ENCODE peak calls at places on chromosomes 11 and 22, in eight cellular contexts. J is H1, B is Caco-2, X is cardiac fibroblast, U is AG09309, S is lung, K is HFF-Myc, E is coronary artery. R is an unnamed sample.

GRCh38 chr11:104772806-104773241 is 125.4 kb downstream of the CASP12 start:
- DNase-seq in J (no peak), B (no peak), X (peak), U (peak), S (no peak), K (peak), E (no peak), R (no peak)

GRCh38 chr22:38543822-38544221 is 26.2 kb downstream of the DMC1 start:
- DNase-seq in J (no peak), B (no peak), X (no peak), U (no peak), S (no peak), K (no peak), E (no peak), R (no peak)

GRCh38 chr11:64340671-64341335 is 799 bp downstream of the CCDC88B start:
- DNase-seq in J (peak), B (no peak), X (no peak), U (no peak), S (no peak), K (no peak), E (peak), R (peak)

GRCh38 chr11:119340335-119341221 is at the start of gene C1QTNF5:
- DNase-seq in J (peak), B (no peak), X (peak), U (no peak), S (peak), K (no peak), E (peak), R (peak)

GRCh38 chr11:31874631-31875191 is 63.6 kb upstream of the PAX6 start:
- DNase-seq in J (no peak), B (no peak), X (no peak), U (no peak), S (no peak), K (no peak), E (no peak), R (no peak)

GRCh38 chr11:71199226-71199815 is 53.1 kb downstream of the SHANK2 start:
- DNase-seq in J (no peak), B (no peak), X (no peak), U (no peak), S (no peak), K (no peak), E (no peak), R (peak)

GRCh38 chr22:48919851-48920589 is 907.7 kb downstream of the BRD1 start:
- DNase-seq in J (peak), B (no peak), X (no peak), U (no peak), S (no peak), K (no peak), E (no peak), R (no peak)

GRCh38 chr11:111378773-111379499 is at the start of gene POU2AF1:
- DNase-seq in J (no peak), B (no peak), X (peak), U (peak), S (no peak), K (peak), E (no peak), R (no peak)

GRCh38 chr11:74255741-74256369 is 55.6 kb downstream of the P4HA3 start:
- DNase-seq in J (peak), B (no peak), X (peak), U (peak), S (peak), K (peak), E (no peak), R (peak)

GRCh38 chr11:134599180-134599810 is 187.3 kb upstream of the B3GAT1 start:
- DNase-seq in J (peak), B (peak), X (no peak), U (no peak), S (no peak), K (no peak), E (peak), R (no peak)

GRCh38 chr11:13928566-13929251 is 33.8 kb upstream of the SPON1 start:
- DNase-seq in J (no peak), B (no peak), X (peak), U (peak), S (no peak), K (peak), E (no peak), R (peak)

GRCh38 chr11:19116315-19116970 is 525 bp upstream of the ZDHHC13 start:
- DNase-seq in J (no peak), B (no peak), X (no peak), U (no peak), S (no peak), K (no peak), E (no peak), R (no peak)

GRCh38 chr11:57499413-57499982 is 16.0 kb downstream of the SLC43A1 start:
- DNase-seq in J (peak), B (peak), X (peak), U (peak), S (peak), K (peak), E (peak), R (peak)

GRCh38 chr11:47259178-47259977 is 1.6 kb downstream of the NR1H3 start:
- DNase-seq in J (peak), B (peak), X (peak), U (no peak), S (no peak), K (no peak), E (no peak), R (peak)

GRCh38 chr11:67644472-67645418 is 5.2 kb upstream of the TBX10 start:
- DNase-seq in J (peak), B (peak), X (no peak), U (no peak), S (no peak), K (no peak), E (no peak), R (no peak)

GRCh38 chr22:39250131-39250530 is 5.3 kb upstream of the PDGFB start:
- DNase-seq in J (no peak), B (no peak), X (no peak), U (no peak), S (no peak), K (no peak), E (no peak), R (no peak)

GRCh38 chr22:24728790-24729637 is 45.5 kb downstream of the PIWIL3 start:
- DNase-seq in J (no peak), B (peak), X (peak), U (no peak), S (no peak), K (no peak), E (no peak), R (peak)

GRCh38 chr11:363948-364761 is 5.1 kb upstream of the B4GALNT4 start:
- DNase-seq in J (peak), B (peak), X (no peak), U (no peak), S (peak), K (peak), E (no peak), R (no peak)

GRCh38 chr22:31142285-31142684 is 2.0 kb upstream of the PLA2G3 start:
- DNase-seq in J (no peak), B (no peak), X (no peak), U (no peak), S (no peak), K (no peak), E (no peak), R (no peak)

GRCh38 chr11:80720295-80720694 is 1279.5 kb upstream of the TENM4 start:
- DNase-seq in J (no peak), B (no peak), X (no peak), U (no peak), S (no peak), K (no peak), E (no peak), R (no peak)

GRCh38 chr11:114605370-114605769 is 9.8 kb upstream of the NXPE4 start:
- DNase-seq in J (no peak), B (no peak), X (no peak), U (no peak), S (no peak), K (no peak), E (no peak), R (no peak)

GRCh38 chr11:126163074-126163700 is 48.3 kb downstream of the RPUSD4 start:
- DNase-seq in J (no peak), B (no peak), X (peak), U (peak), S (no peak), K (peak), E (no peak), R (peak)

GRCh38 chr11:46914363-46914762 is 4.0 kb downstream of the LRP4 start:
- DNase-seq in J (no peak), B (no peak), X (peak), U (no peak), S (no peak), K (no peak), E (no peak), R (no peak)

GRCh38 chr22:34800265-34800664 is 265.7 kb upstream of the ISX start:
- DNase-seq in J (no peak), B (no peak), X (no peak), U (no peak), S (no peak), K (no peak), E (no peak), R (no peak)

GRCh38 chr11:30586251-30587144 is at the start of gene MPPED2:
- DNase-seq in J (peak), B (peak), X (no peak), U (no peak), S (no peak), K (no peak), E (peak), R (peak)
- TF ChIP-seq CTCF in J (peak), B (peak), X (no peak), U (no peak), S (no peak), K (no peak), E (peak), R (peak)

GRCh38 chr11:10648896-10649295 is 44.7 kb downstream of the IRAG1 start:
- DNase-seq in J (no peak), B (no peak), X (no peak), U (no peak), S (no peak), K (no peak), E (no peak), R (no peak)
- H3K4me3 ChIP-seq in J (no peak), B (no peak), X (no peak), U (no peak), S (no peak), K (no peak), E (no peak), R (no peak)

DNA sequence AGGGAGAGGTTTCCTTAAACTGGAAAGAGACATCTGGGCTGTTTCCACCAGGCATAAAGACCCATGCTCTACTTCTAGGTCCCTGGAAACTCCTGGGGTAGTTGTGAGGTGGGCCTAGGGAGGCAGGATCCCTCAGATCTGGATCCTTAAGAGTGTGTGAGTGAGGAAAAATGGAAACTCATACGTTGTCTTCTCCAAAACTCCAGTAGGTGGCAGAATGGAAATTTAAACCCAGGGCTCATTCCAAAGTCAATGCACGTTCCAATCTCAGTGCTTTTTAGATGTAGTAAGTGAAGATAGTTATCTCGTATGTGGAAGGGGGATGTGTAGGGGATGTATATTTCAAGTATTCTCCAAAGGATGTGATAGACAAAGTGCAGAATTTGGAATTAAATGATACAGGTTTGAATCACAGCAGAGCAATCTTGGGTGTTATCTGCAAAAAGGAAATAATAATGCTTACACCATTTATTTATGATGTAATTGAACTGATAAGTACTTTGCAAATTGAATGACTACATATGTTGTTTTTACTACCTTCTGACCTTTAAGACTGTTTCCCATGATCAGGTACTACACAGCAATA is 13.1 kb upstream of the MMP1 start:
- DNase-seq in J (no peak), B (no peak), X (no peak), U (no peak), S (no peak), K (peak), E (no peak), R (no peak)
- TF ChIP-seq CTCF in J (no peak), B (peak), X (peak), U (peak), S (no peak), K (peak), E (no peak), R (peak)

DNA sequence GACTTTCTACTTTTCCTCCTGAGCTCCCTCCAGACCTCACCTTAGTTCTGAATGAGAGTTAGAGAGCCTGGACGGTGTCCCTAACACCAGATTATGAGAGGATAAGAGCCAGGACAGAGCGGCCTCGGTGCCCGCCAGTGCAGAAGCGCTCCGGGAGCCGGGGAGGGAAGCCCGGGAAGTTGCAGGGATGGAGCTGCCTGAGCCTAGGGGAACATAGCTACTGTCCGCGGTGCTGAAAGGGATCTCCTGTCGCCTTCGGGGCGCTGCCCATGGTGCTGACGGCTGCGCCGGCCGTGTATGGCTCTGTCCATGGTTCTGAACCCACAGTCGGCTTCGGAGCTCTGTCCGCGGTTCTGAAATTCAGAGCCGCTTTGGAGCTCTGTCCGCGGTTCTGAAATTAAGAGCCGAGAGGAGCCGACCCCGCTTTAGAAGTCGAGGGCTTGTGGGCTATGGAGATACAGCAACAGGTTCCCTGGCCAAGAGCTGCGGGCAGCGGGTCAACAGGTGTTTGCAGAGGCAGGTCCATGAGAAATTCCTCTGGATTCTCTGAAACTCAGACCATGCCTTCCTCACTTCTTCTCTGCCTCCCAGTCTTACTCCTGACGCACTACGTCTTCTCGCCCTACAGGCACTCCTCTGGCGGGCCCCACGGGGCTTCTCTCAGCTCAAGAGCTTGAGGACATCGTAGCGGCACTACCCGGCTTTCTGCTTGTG is 814 bp downstream of the NPAS4 start:
- DNase-seq in J (peak), B (peak), X (peak), U (peak), S (peak), K (peak), E (peak), R (peak)
- H3K4me3 ChIP-seq in J (peak), B (no peak), X (no peak), U (no peak), S (no peak), K (no peak), E (no peak), R (no peak)

DNA sequence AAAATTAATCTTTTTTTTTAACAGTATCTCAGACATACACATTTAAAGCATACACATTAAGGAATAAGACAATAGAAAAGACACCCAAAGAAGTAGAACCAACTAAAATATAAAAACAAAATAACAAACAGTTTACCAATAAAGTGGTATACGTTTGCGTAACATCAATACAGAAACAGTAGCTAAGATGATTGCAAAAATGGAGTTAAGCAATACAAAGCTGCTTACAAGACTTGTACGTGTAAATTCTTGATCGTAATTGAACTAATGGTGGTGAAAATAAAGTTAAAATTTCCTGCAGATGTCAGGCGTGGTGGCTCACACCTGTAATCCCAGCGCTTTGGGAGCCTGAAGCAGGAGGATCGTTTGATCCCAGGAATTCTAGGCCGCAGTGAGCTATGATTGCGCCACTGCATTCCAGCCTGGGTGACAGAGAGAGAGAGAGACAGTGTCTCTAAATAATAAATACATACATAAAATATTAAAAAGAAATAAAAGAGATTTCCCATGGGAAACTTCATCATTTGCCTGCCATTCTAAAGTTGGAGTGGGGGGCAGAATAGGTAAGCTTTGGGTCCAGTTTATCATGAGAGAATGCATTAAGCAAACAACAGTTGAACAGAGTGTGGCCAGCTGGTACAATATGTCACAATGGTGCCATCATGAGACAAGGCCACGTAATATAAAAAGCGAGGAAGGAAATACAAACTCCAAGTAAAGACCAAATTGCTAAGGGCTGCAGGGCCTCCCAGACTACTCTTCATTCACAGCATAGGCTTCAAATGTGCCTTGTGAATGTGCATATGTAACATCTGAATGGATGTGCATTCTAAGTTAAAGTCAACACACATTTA is 38.9 kb upstream of the EED start:
- DNase-seq in J (no peak), B (peak), X (peak), U (no peak), S (no peak), K (no peak), E (no peak), R (no peak)
- TF ChIP-seq CTCF in J (no peak), B (no peak), X (no peak), U (no peak), S (no peak), K (no peak), E (no peak), R (no peak)

GRCh38 chr22:45997775-45998637 is 21.0 kb upstream of the WNT7B start:
- DNase-seq in J (no peak), B (no peak), X (no peak), U (no peak), S (no peak), K (no peak), E (no peak), R (peak)

GRCh38 chr22:45998638-45999378 is 21.8 kb upstream of the WNT7B start:
- DNase-seq in J (no peak), B (no peak), X (no peak), U (no peak), S (no peak), K (no peak), E (no peak), R (no peak)

GRCh38 chr22:45996241-45997076 is 19.5 kb upstream of the WNT7B start:
- DNase-seq in J (no peak), B (no peak), X (peak), U (no peak), S (peak), K (no peak), E (no peak), R (no peak)

GRCh38 chr22:45995405-45996101 is 18.6 kb upstream of the WNT7B start:
- DNase-seq in J (no peak), B (no peak), X (no peak), U (no peak), S (no peak), K (no peak), E (no peak), R (no peak)

GRCh38 chr22:45997077-45997774 is 20.3 kb upstream of the WNT7B start:
- DNase-seq in J (no peak), B (no peak), X (peak), U (peak), S (peak), K (peak), E (no peak), R (peak)
- H3K4me3 ChIP-seq in J (no peak), B (no peak), X (peak), U (peak), S (no peak), K (no peak), E (peak), R (no peak)

GRCh38 chr22:20057596-20058268 is 22.3 kb upstream of the DGCR8 start:
- DNase-seq in J (no peak), B (no peak), X (no peak), U (no peak), S (no peak), K (no peak), E (no peak), R (no peak)
- TF ChIP-seq CTCF in J (no peak), B (no peak), X (no peak), U (no peak), S (no peak), K (no peak), E (no peak), R (no peak)

R was measured in testis.